ENCODE peak calls at places on chromosomes 4 and X, in five cellular contexts. One of them, this sample, is unnamed.

GRCh38 chr4:2829933-2830451 is 13.7 kb upstream of the ADD1 start:
- DNase-seq in neural progenitor cell: no peak
- DNase-seq in NB4: no peak
- DNase-seq in A673: no peak
- DNase-seq in uterus: no peak
- DNase-seq in this sample: no peak

GRCh38 chrX:40079572-40079971 is 18.2 kb downstream of the BCOR start:
- DNase-seq in neural progenitor cell: peak
- DNase-seq in NB4: no peak
- DNase-seq in A673: peak
- DNase-seq in uterus: no peak
- DNase-seq in this sample: no peak

GRCh38 chrX:23784487-23785301 is 1.7 kb downstream of the SAT1 start:
- DNase-seq in neural progenitor cell: no peak
- DNase-seq in NB4: peak
- DNase-seq in A673: no peak
- DNase-seq in uterus: no peak
- DNase-seq in this sample: no peak

GRCh38 chr4:3387943-3388348 is 53.8 kb upstream of the HGFAC start:
- DNase-seq in neural progenitor cell: no peak
- DNase-seq in NB4: peak
- DNase-seq in A673: peak
- DNase-seq in uterus: peak
- DNase-seq in this sample: no peak

GRCh38 chrX:18490816-18491215 is 65.4 kb downstream of the CDKL5 start:
- DNase-seq in neural progenitor cell: no peak
- DNase-seq in NB4: no peak
- DNase-seq in A673: no peak
- DNase-seq in uterus: no peak
- DNase-seq in this sample: no peak

GRCh38 chrX:72052415-72053090 is 79.2 kb downstream of the RTL5 start:
- DNase-seq in neural progenitor cell: no peak
- DNase-seq in NB4: no peak
- DNase-seq in A673: peak
- DNase-seq in uterus: no peak
- DNase-seq in this sample: no peak

GRCh38 chr4:38231626-38232025 is 271.4 kb downstream of the PTTG2 start:
- DNase-seq in neural progenitor cell: no peak
- DNase-seq in NB4: no peak
- DNase-seq in A673: no peak
- DNase-seq in uterus: no peak
- DNase-seq in this sample: no peak

GRCh38 chrX:67543818-67544217 is at the start of gene AR:
- DNase-seq in neural progenitor cell: peak
- DNase-seq in NB4: no peak
- DNase-seq in A673: no peak
- DNase-seq in uterus: peak
- DNase-seq in this sample: no peak

GRCh38 chr4:948936-949300 is 16.7 kb downstream of the TMEM175 start:
- DNase-seq in neural progenitor cell: no peak
- DNase-seq in NB4: no peak
- DNase-seq in A673: no peak
- DNase-seq in uterus: no peak
- DNase-seq in this sample: no peak

GRCh38 chr4:179748837-179749236 is 2306.6 kb upstream of the AGA start:
- DNase-seq in neural progenitor cell: no peak
- DNase-seq in NB4: no peak
- DNase-seq in A673: no peak
- DNase-seq in uterus: no peak
- DNase-seq in this sample: no peak

GRCh38 chrX:15059488-15059887 is 186.3 kb downstream of the MOSPD2 start:
- DNase-seq in neural progenitor cell: no peak
- DNase-seq in NB4: no peak
- DNase-seq in A673: no peak
- DNase-seq in uterus: no peak
- DNase-seq in this sample: no peak

GRCh38 chr4:24913099-24913445 is 230 bp upstream of the CCDC149 start:
- DNase-seq in neural progenitor cell: no peak
- DNase-seq in NB4: no peak
- DNase-seq in A673: peak
- DNase-seq in uterus: no peak
- DNase-seq in this sample: no peak

GRCh38 chr4:1285790-1286553 is 3.7 kb upstream of the MAEA start:
- DNase-seq in neural progenitor cell: peak
- DNase-seq in NB4: peak
- DNase-seq in A673: peak
- DNase-seq in uterus: no peak
- DNase-seq in this sample: peak

GRCh38 chr4:24160358-24160757 is 270.5 kb upstream of the PPARGC1A start:
- DNase-seq in neural progenitor cell: no peak
- DNase-seq in NB4: no peak
- DNase-seq in A673: no peak
- DNase-seq in uterus: no peak
- DNase-seq in this sample: no peak

GRCh38 chr4:164313899-164314298 is 440.0 kb upstream of the SMIM31 start:
- DNase-seq in neural progenitor cell: peak
- DNase-seq in NB4: no peak
- DNase-seq in A673: no peak
- DNase-seq in uterus: no peak
- DNase-seq in this sample: no peak

GRCh38 chr4:38316045-38316444 is 348.0 kb upstream of the KLF3 start:
- DNase-seq in neural progenitor cell: no peak
- DNase-seq in NB4: no peak
- DNase-seq in A673: no peak
- DNase-seq in uterus: no peak
- DNase-seq in this sample: no peak

GRCh38 chr4:48193096-48193836 is 59.2 kb upstream of the TXK start:
- DNase-seq in neural progenitor cell: no peak
- DNase-seq in NB4: no peak
- DNase-seq in A673: no peak
- DNase-seq in uterus: no peak
- DNase-seq in this sample: no peak

GRCh38 chrX:11111947-11112346 is 815 bp downstream of the HCCS start:
- DNase-seq in neural progenitor cell: no peak
- DNase-seq in NB4: no peak
- DNase-seq in A673: no peak
- DNase-seq in uterus: no peak
- DNase-seq in this sample: no peak

GRCh38 chr4:141860974-141861373 is 224.6 kb downstream of the IL15 start:
- DNase-seq in neural progenitor cell: no peak
- DNase-seq in NB4: no peak
- DNase-seq in A673: no peak
- DNase-seq in uterus: no peak
- DNase-seq in this sample: no peak

GRCh38 chr4:121778991-121779628 is 14.1 kb upstream of the SMIM43 start:
- DNase-seq in neural progenitor cell: peak
- DNase-seq in NB4: no peak
- DNase-seq in A673: peak
- DNase-seq in uterus: no peak
- DNase-seq in this sample: no peak

GRCh38 chr4:105451346-105451745 is 22.5 kb downstream of the PPA2 start:
- DNase-seq in neural progenitor cell: no peak
- DNase-seq in NB4: no peak
- DNase-seq in A673: no peak
- DNase-seq in uterus: no peak
- DNase-seq in this sample: no peak

GRCh38 chrX:133537142-133537541 is 121.9 kb upstream of the GPC4 start:
- DNase-seq in neural progenitor cell: no peak
- DNase-seq in NB4: no peak
- DNase-seq in A673: no peak
- DNase-seq in uterus: no peak
- DNase-seq in this sample: no peak

GRCh38 chrX:96684339-96685204 is at the start of gene DIAPH2:
- DNase-seq in neural progenitor cell: peak
- DNase-seq in NB4: peak
- DNase-seq in A673: peak
- DNase-seq in uterus: peak
- DNase-seq in this sample: peak
- TF ChIP-seq CTCF in neural progenitor cell: peak
- TF ChIP-seq CTCF in NB4: no peak
- TF ChIP-seq CTCF in A673: no peak
- TF ChIP-seq CTCF in uterus: no peak
- TF ChIP-seq CTCF in this sample: no peak

GRCh38 chr4:8046925-8047541 is 107.4 kb upstream of the AFAP1 start:
- DNase-seq in neural progenitor cell: no peak
- DNase-seq in NB4: peak
- DNase-seq in A673: no peak
- DNase-seq in uterus: no peak
- DNase-seq in this sample: no peak

GRCh38 chr4:8050555-8051206 is 107.9 kb downstream of the ABLIM2 start:
- DNase-seq in neural progenitor cell: no peak
- DNase-seq in NB4: no peak
- DNase-seq in A673: peak
- DNase-seq in uterus: peak
- DNase-seq in this sample: no peak

GRCh38 chr4:8047837-8048678 is 108.4 kb upstream of the AFAP1 start:
- DNase-seq in neural progenitor cell: no peak
- DNase-seq in NB4: no peak
- DNase-seq in A673: no peak
- DNase-seq in uterus: no peak
- DNase-seq in this sample: no peak

GRCh38 chr4:8050180-8050554 is 108.4 kb downstream of the ABLIM2 start:
- DNase-seq in neural progenitor cell: no peak
- DNase-seq in NB4: no peak
- DNase-seq in A673: no peak
- DNase-seq in uterus: no peak
- DNase-seq in this sample: no peak

DNA sequence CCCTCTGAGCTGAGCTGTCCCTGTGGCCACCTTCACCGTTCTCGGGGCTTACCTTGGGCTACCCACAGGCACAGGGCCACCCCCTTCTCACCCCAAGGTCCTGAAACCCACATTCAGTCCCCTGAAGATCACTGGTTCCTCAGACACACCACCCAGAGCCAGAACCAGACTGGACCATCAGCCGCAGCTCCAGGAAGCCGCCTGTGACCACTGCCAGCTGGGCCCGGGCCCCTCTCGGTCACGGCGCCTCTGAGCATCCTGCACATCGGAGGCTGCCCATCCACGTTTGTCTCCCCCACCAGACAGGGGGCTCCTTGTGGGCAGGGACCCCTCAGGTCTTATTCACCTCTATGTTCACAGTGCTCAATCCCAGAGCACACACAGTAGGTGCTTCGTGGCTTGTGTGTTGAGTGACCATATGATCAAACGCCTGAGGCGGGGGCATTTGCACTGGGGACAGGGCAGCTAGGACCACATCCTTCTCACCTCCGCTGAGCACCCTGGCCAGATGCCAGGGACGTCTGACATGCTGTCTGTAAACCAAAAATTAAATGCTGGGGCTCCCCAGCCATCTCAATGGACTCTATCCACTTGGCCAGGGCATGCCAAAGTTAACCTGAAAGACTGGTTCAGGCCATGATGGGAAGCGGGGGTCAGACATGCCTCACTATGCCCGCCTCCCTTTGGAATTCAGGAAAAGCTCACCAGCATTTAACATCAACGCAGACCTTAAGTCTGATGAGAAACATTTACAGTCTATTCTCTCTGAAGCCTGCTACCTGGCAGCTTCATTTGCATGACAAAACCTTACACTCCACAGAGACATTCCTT is 109.4 kb upstream of the AFAP1 start:
- DNase-seq in neural progenitor cell: peak
- DNase-seq in NB4: no peak
- DNase-seq in A673: no peak
- DNase-seq in uterus: no peak
- DNase-seq in this sample: no peak
- TF ChIP-seq CTCF in neural progenitor cell: no peak
- TF ChIP-seq CTCF in NB4: no peak
- TF ChIP-seq CTCF in A673: no peak
- TF ChIP-seq CTCF in uterus: no peak
- TF ChIP-seq CTCF in this sample: no peak

GRCh38 chr4:6641164-6641970 is 882 bp downstream of the MRFAP1 start:
- DNase-seq in neural progenitor cell: peak
- DNase-seq in NB4: peak
- DNase-seq in A673: no peak
- DNase-seq in uterus: peak
- DNase-seq in this sample: peak
- TF ChIP-seq CTCF in neural progenitor cell: no peak
- TF ChIP-seq CTCF in NB4: no peak
- TF ChIP-seq CTCF in A673: no peak
- TF ChIP-seq CTCF in uterus: no peak
- TF ChIP-seq CTCF in this sample: no peak

GRCh38 chrX:105189093-105189492 is 31.4 kb downstream of the TEX13A start:
- DNase-seq in neural progenitor cell: no peak
- DNase-seq in NB4: no peak
- DNase-seq in A673: no peak
- DNase-seq in uterus: no peak
- DNase-seq in this sample: no peak
- TF ChIP-seq CTCF in neural progenitor cell: no peak
- TF ChIP-seq CTCF in NB4: no peak
- TF ChIP-seq CTCF in A673: no peak
- TF ChIP-seq CTCF in uterus: no peak
- TF ChIP-seq CTCF in this sample: no peak

GRCh38 chrX:73852022-73852421 is 289.0 kb downstream of the CHIC1 start:
- DNase-seq in neural progenitor cell: no peak
- DNase-seq in NB4: no peak
- DNase-seq in A673: no peak
- DNase-seq in uterus: no peak
- DNase-seq in this sample: no peak

GRCh38 chrX:73847991-73848390 is 285.0 kb downstream of the CHIC1 start:
- DNase-seq in neural progenitor cell: no peak
- DNase-seq in NB4: peak
- DNase-seq in A673: no peak
- DNase-seq in uterus: no peak
- DNase-seq in this sample: no peak

GRCh38 chrX:73850124-73851013 is 287.4 kb downstream of the CHIC1 start:
- DNase-seq in neural progenitor cell: peak
- DNase-seq in NB4: peak
- DNase-seq in A673: peak
- DNase-seq in uterus: peak
- DNase-seq in this sample: no peak

GRCh38 chrX:73851014-73852009 is 288.3 kb downstream of the CHIC1 start:
- DNase-seq in neural progenitor cell: no peak
- DNase-seq in NB4: no peak
- DNase-seq in A673: peak
- DNase-seq in uterus: peak
- DNase-seq in this sample: no peak

GRCh38 chrX:73849054-73849453 is 286.1 kb downstream of the CHIC1 start:
- DNase-seq in neural progenitor cell: peak
- DNase-seq in NB4: no peak
- DNase-seq in A673: peak
- DNase-seq in uterus: no peak
- DNase-seq in this sample: no peak
- TF ChIP-seq CTCF in neural progenitor cell: no peak
- TF ChIP-seq CTCF in NB4: no peak
- TF ChIP-seq CTCF in A673: no peak
- TF ChIP-seq CTCF in uterus: no peak
- TF ChIP-seq CTCF in this sample: no peak